ENCODE peak calls at places on chromosomes 3 and 15, in six cellular contexts. U, I, P, S, B and W are unnamed samples.

GRCh38 chr3:98869391-98869790 is 32.1 kb downstream of the DCBLD2 start:
- DNase-seq in I (no peak), U (no peak), B (no peak), P (no peak), S (no peak), W (no peak)

GRCh38 chr15:61383421-61383820 is 154.3 kb upstream of the RORA start:
- DNase-seq in I (no peak), S (no peak), U (peak; percentile 8), B (peak; percentile 36), P (no peak), W (peak; percentile 11)

GRCh38 chr3:24288538-24289236 is 206.0 kb downstream of the THRB start:
- DNase-seq in B (no peak), S (no peak), P (no peak), I (no peak), U (peak; percentile 32), W (no peak)

GRCh38 chr3:135215516-135215915 is 420.5 kb downstream of the EPHB1 start:
- DNase-seq in P (no peak), S (no peak), B (no peak), I (no peak), U (no peak), W (no peak)

GRCh38 chr3:138625707-138626365 is 17.3 kb downstream of the FAIM start:
- DNase-seq in P (no peak), B (peak; percentile 79), S (no peak), U (peak; percentile 59), I (no peak), W (peak; percentile 25)

GRCh38 chr3:40187945-40188344 is 121.6 kb upstream of the EIF1B start:
- DNase-seq in B (no peak), I (no peak), U (no peak), P (no peak), S (no peak), W (no peak)

GRCh38 chr3:151553873-151554272 is 93.0 kb upstream of the IGSF10 start:
- DNase-seq in U (no peak), B (no peak), I (peak; percentile 45), S (no peak), P (no peak), W (peak; percentile 43)

GRCh38 chr3:156633335-156633734 is 41.1 kb upstream of the TIPARP start:
- DNase-seq in U (peak; percentile 95), S (no peak), I (no peak), B (peak; percentile 77), P (no peak), W (peak; percentile 68)

GRCh38 chr3:36988336-36988735 is 4.6 kb downstream of the EPM2AIP1 start:
- DNase-seq in I (peak; percentile 77), B (no peak), S (no peak), U (no peak), P (no peak), W (no peak)

GRCh38 chr3:30694668-30695067 is 88.3 kb downstream of the TGFBR2 start:
- DNase-seq in B (no peak), S (no peak), P (no peak), I (no peak), U (no peak), W (no peak)

GRCh38 chr3:112357888-112358287 is 24.9 kb downstream of the CD200 start:
- DNase-seq in S (no peak), U (no peak), P (no peak), B (no peak), I (no peak), W (no peak)

GRCh38 chr3:141648055-141648910 is 89.8 kb upstream of the RNF7 start:
- DNase-seq in U (no peak), B (no peak), S (no peak), P (no peak), I (no peak), W (no peak)

GRCh38 chr3:56131976-56132590 is 336.2 kb downstream of the ERC2 start:
- DNase-seq in B (peak; percentile 95), S (peak; percentile 12), U (peak; percentile 93), I (peak; percentile 94), P (no peak), W (peak; percentile 94)

GRCh38 chr3:158789592-158789991 is 12.3 kb upstream of the MFSD1 start:
- DNase-seq in S (no peak), P (no peak), I (no peak), U (no peak), B (peak; percentile 81), W (peak; percentile 79)

GRCh38 chr15:53962646-53963561 is 15.3 kb upstream of the UNC13C start:
- DNase-seq in S (no peak), B (no peak), U (no peak), I (peak; percentile 40), P (peak; percentile 33), W (peak; percentile 4)

GRCh38 chr3:115626711-115627110 is 3.4 kb downstream of the GAP43 start:
- DNase-seq in B (no peak), S (no peak), I (peak; percentile 54), U (no peak), P (peak; percentile 21), W (no peak)

GRCh38 chr15:51312754-51313390 is 25.5 kb downstream of the CYP19A1 start:
- DNase-seq in U (peak; percentile 77), I (no peak), S (peak; percentile 29), B (peak; percentile 4), P (no peak), W (no peak)

GRCh38 chr15:31024979-31025378 is 33.6 kb upstream of the MTMR10 start:
- DNase-seq in B (peak; percentile 49), S (no peak), P (no peak), U (peak; percentile 21), I (peak; percentile 48), W (peak; percentile 29)

GRCh38 chr3:66441124-66441523 is 59.7 kb downstream of the LRIG1 start:
- DNase-seq in U (peak; percentile 85), B (peak; percentile 72), I (peak; percentile 93), P (no peak), S (no peak), W (peak; percentile 40)

GRCh38 chr3:119627461-119627860 is 29.8 kb downstream of the PLA1A start:
- DNase-seq in P (peak; percentile 36), B (no peak), S (no peak), I (no peak), U (no peak), W (no peak)

GRCh38 chr3:65746848-65747247 is 291.9 kb downstream of the MAGI1 start:
- DNase-seq in B (no peak), I (peak; percentile 36), U (no peak), P (no peak), S (no peak), W (no peak)

GRCh38 chr15:74131618-74132191 is 1.3 kb downstream of the ISLR2 start:
- DNase-seq in S (no peak), I (no peak), U (no peak), B (no peak), P (no peak), W (no peak)

GRCh38 chr3:151011427-151011826 is 38.9 kb upstream of the CLRN1 start:
- DNase-seq in I (peak; percentile 24), S (no peak), P (peak; percentile 82), B (peak; percentile 21), U (peak; percentile 75), W (peak; percentile 4)

GRCh38 chr3:57911588-57911987 is 96.6 kb upstream of the FLNB start:
- DNase-seq in S (no peak), B (peak; percentile 18), P (no peak), I (no peak), U (peak; percentile 28), W (no peak)

GRCh38 chr15:41263891-41264351 is 32.9 kb downstream of the CHP1 start:
- DNase-seq in B (peak; percentile 52), U (peak; percentile 31), P (peak; percentile 70), S (no peak), I (peak; percentile 94), W (peak; percentile 55)

GRCh38 chr3:153706706-153707105 is 414.5 kb upstream of the ARHGEF26 start:
- DNase-seq in B (no peak), P (peak; percentile 62), S (no peak), U (no peak), I (peak; percentile 43), W (no peak)

GRCh38 chr3:52707585-52707984 is 1.7 kb downstream of the SPCS1 start:
- DNase-seq in B (no peak), S (no peak), I (no peak), U (no peak), P (no peak), W (no peak)

GRCh38 chr15:96381463-96381862 is 51.0 kb downstream of the NR2F2 start:
- DNase-seq in I (no peak), S (no peak), U (no peak), B (no peak), P (no peak), W (no peak)

GRCh38 chr3:14811733-14812132 is 7.0 kb upstream of the FGD5 start:
- DNase-seq in B (no peak), P (no peak), I (peak; percentile 33), U (no peak), S (no peak), W (no peak)
- H3K9ac ChIP-seq in B (no peak overlapping the region), P (no peak overlapping the region), I (peak overlapping the region; percentile 63), U (no peak overlapping the region), S (no peak overlapping the region), W (no peak overlapping the region)

GRCh38 chr3:48445277-48445882 is 1.2 kb upstream of the ATRIP start:
- DNase-seq in B (no peak), S (no peak), I (no peak), U (no peak), P (no peak), W (no peak)
- H3K36me3 ChIP-seq in B (peaks cover 15% of the 10 kb centered on the region), S (peaks cover 34% of the 10 kb centered on the region), I (peaks cover 4% of the 10 kb centered on the region), U (peaks cover 22% of the 10 kb centered on the region), P (no peaks in the 10 kb centered on the region), W (peaks cover 31% of the 10 kb centered on the region)

DNA sequence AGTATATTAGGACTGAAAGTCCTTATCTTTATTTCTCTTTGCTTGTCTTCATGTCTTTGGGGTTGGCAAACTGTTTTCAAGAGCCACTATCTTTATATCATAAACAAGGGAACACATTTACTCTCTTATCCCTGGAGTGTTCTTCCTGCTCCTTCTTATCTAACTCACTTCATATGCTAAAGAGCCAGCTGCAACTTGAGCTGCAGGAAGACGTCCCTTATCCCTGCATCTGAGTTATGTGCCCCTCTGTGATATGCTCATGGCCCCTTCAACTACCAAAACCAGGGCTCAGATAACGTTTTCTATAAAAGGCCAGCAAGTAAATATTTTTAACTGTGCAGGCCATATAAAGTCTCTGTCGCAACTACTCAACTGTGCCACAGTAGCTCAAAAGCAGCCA is 137.0 kb upstream of the CRBN start:
- DNase-seq in B (no peak), I (peak; percentile 77), S (no peak), P (no peak), U (no peak), W (no peak)
- H3K27me3 ChIP-seq in B (no peaks in the 10 kb centered on the region), I (no peaks in the 10 kb centered on the region), S (no peaks in the 10 kb centered on the region), P (no peaks in the 10 kb centered on the region), U (no peaks in the 10 kb centered on the region), W (no peaks in the 10 kb centered on the region)

GRCh38 chr15:77507911-77508310 is 87.2 kb downstream of the HMG20A start:
- DNase-seq in P (no peak), S (peak; percentile 41), U (peak; percentile 67), I (no peak), B (peak; percentile 59), W (no peak)
- H3K9ac ChIP-seq in P (no peak overlapping the region), S (peak overlapping the region; percentile 7), U (peak overlapping the region; percentile 30), I (no peak overlapping the region), B (no peak overlapping the region), W (no peak overlapping the region)

GRCh38 chr3:49723301-49723630 is 485 bp downstream of the GMPPB start:
- DNase-seq in P (peak; percentile 58), I (peak; percentile 61), B (peak; percentile 37), U (peak; percentile 29), S (peak; percentile 16), W (peak; percentile 72)
- H3K36me3 ChIP-seq in P (no peaks in the 10 kb centered on the region), I (peaks cover 6% of the 10 kb centered on the region), B (peaks cover 45% of the 10 kb centered on the region), U (peaks cover 13% of the 10 kb centered on the region), S (peaks cover 27% of the 10 kb centered on the region), W (peaks cover 43% of the 10 kb centered on the region)

GRCh38 chr3:10997196-10997595 is 4.6 kb downstream of the SLC6A1 start:
- DNase-seq in I (no peak), U (no peak), P (no peak), S (no peak), B (no peak), W (no peak)
- H3K27me3 ChIP-seq in I (peaks cover 24% of the 10 kb centered on the region), U (peaks cover 90% of the 10 kb centered on the region), P (peaks cover 67% of the 10 kb centered on the region), S (peaks cover 43% of the 10 kb centered on the region), B (peaks cover 66% of the 10 kb centered on the region), W (peaks cover 78% of the 10 kb centered on the region)